ENCODE peak calls at places on chromosomes 3 and 15, in nine cellular contexts. N is spleen, A is IMR-90, E is heart left ventricle, U is sigmoid colon, O is body of pancreas, F is transverse colon, B is HepG2, W is suprapubic skin. Z is an unnamed sample.

GRCh38 chr15:38886315-38887163 is 321.9 kb upstream of the RASGRP1 start:
- DNase-seq in E (no peak), N (no peak), O (no peak), W (no peak), U (no peak), A (peak; percentile 93), F (no peak), B (no peak), Z (no peak)

GRCh38 chr15:84151205-84151931 is 84.2 kb upstream of the GOLGA6L4 start:
- DNase-seq in O (no peak), B (no peak), A (no peak), U (peak; percentile 42), F (no peak), W (no peak), N (no peak), E (no peak), Z (no peak)

GRCh38 chr15:69762373-69763148 is 309.9 kb downstream of the RPLP1 start:
- DNase-seq in W (no peak), A (no peak), B (peak; percentile 8), E (no peak), N (no peak), O (no peak), U (no peak), F (no peak), Z (no peak)

GRCh38 chr15:99454941-99455795 is 110.6 kb upstream of the MEF2A start:
- DNase-seq in E (peak; percentile 92), O (peak; percentile 66), N (no peak), W (peak; percentile 91), B (peak; percentile 49), U (peak; percentile 89), A (peak; percentile 98), F (peak; percentile 50), Z (peak; percentile 85)

GRCh38 chr15:29088666-29089065 is 181.0 kb downstream of the NSMCE3 start:
- DNase-seq in E (no peak), W (no peak), N (peak; percentile 54), U (peak; percentile 26), A (no peak), O (no peak), B (no peak), F (no peak), Z (no peak)

GRCh38 chr3:61353353-61353752 is 102.1 kb upstream of the FHIT start:
- DNase-seq in A (no peak), U (no peak), E (no peak), F (no peak), B (no peak), O (no peak), N (no peak), W (no peak), Z (no peak)

GRCh38 chr3:48518755-48519154 is 14.8 kb upstream of the SHISA5 start:
- DNase-seq in F (no peak), A (no peak), O (no peak), N (peak; percentile 35), U (no peak), B (no peak), E (no peak), W (no peak), Z (no peak)

GRCh38 chr15:33314115-33314514 is 3.3 kb downstream of the RYR3 start:
- DNase-seq in O (no peak), N (no peak), A (no peak), F (no peak), B (no peak), U (no peak), W (no peak), E (no peak), Z (no peak)

GRCh38 chr3:21705769-21706168 is 45.2 kb downstream of the ZNF385D start:
- DNase-seq in F (no peak), E (peak; percentile 54), U (no peak), W (peak; percentile 72), B (no peak), N (no peak), A (peak; percentile 69), O (peak; percentile 47), Z (peak; percentile 60)

GRCh38 chr15:98953000-98953776 is 54.4 kb downstream of the PGPEP1L start:
- DNase-seq in W (peak; percentile 46), O (no peak), F (no peak), U (no peak), A (peak; percentile 13), E (no peak), N (peak; percentile 46), B (no peak), Z (no peak)

GRCh38 chr3:55636300-55637195 is 149.4 kb upstream of the WNT5A start:
- DNase-seq in N (no peak), U (no peak), O (no peak), A (no peak), W (no peak), F (peak; percentile 31), B (no peak), E (no peak), Z (no peak)

GRCh38 chr3:171755015-171755589 is 55.2 kb downstream of the PLD1 start:
- DNase-seq in B (no peak), A (no peak), U (no peak), N (no peak), F (no peak), O (no peak), W (no peak), E (no peak), Z (no peak)

GRCh38 chr15:31758126-31758525 is 272.2 kb upstream of the CHRNA7 start:
- DNase-seq in W (no peak), U (no peak), B (no peak), F (peak; percentile 74), E (peak; percentile 47), A (peak; percentile 2), O (peak; percentile 85), N (no peak), Z (no peak)

GRCh38 chr3:171193693-171194092 is 167.2 kb upstream of the SLC2A2 start:
- DNase-seq in O (no peak), W (no peak), N (no peak), A (peak; percentile 22), F (no peak), E (no peak), U (no peak), B (no peak), Z (no peak)

GRCh38 chr3:114745322-114746240 is 401.5 kb downstream of the ZBTB20 start:
- DNase-seq in N (no peak), B (peak; percentile 91), E (no peak), F (no peak), U (no peak), A (peak; percentile 66), W (no peak), O (peak; percentile 14), Z (no peak)

GRCh38 chr15:51229907-51230328 is 108.5 kb downstream of the CYP19A1 start:
- DNase-seq in F (no peak), W (no peak), N (no peak), E (no peak), A (peak; percentile 27), O (no peak), B (peak; percentile 8), U (no peak), Z (no peak)

GRCh38 chr15:56832125-56832524 is 86.3 kb upstream of the TCF12 start:
- DNase-seq in O (peak; percentile 92), B (no peak), U (peak; percentile 93), W (no peak), F (peak; percentile 58), A (no peak), E (peak; percentile 56), N (no peak), Z (peak; percentile 92)

GRCh38 chr15:99963096-99963825 is 230.0 kb upstream of the LYSMD4 start:
- DNase-seq in E (peak; percentile 1), U (peak; percentile 40), W (peak; percentile 21), F (no peak), A (no peak), N (peak; percentile 14), O (no peak), B (no peak), Z (no peak)

GRCh38 chr15:82551646-82552247 is 11.5 kb upstream of the RPS17 start:
- DNase-seq in U (no peak), F (no peak), A (no peak), O (no peak), W (no peak), N (no peak), E (no peak), B (no peak), Z (no peak)

GRCh38 chr3:120420855-120421570 is 29.8 kb downstream of the FSTL1 start:
- DNase-seq in N (no peak), W (no peak), F (no peak), E (peak; percentile 36), U (peak; percentile 85), A (peak; percentile 75), O (no peak), B (no peak), Z (no peak)
- TF ChIP-seq CTCF in N (no peak), W (no peak), F (peak; percentile 32), E (peak; percentile 27), U (no peak), A (peak; percentile 32), O (no peak), B (no peak), Z (no peak)

DNA sequence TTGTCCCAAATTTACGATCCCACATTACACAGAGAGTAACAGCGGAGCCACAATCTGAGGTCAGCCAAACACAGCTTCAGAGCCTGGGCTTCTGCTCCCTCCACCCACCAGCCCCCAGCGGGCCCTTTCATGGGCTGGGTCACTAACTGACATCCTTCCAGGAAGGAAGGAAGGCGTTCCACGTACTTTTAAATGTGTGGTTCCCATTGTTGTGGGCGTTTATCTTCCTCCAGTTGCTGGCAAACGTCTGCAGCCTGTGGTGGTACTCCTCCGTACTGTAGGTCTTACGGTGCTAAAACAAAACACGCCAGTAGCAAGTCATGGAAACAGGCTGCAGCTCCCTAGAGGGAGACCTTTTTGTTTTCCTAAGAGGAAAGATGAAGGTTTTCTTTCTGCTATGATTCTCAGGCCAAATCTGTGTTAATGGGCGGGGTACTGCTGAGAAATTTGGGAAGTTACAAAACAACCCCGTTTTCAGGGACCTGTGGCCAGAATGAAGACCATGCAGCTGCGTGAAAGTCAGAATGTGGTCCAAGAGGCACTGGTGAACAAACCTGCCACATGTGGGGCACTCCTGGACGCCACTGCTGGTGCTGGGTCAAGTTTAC is 7.6 kb downstream of the CTSH start:
- DNase-seq in A (no peak), F (no peak), N (peak; percentile 71), U (no peak), B (no peak), O (no peak), E (peak; percentile 77), W (peak; percentile 75), Z (no peak)
- TF ChIP-seq POLR2A in A (no peak), F (no peak), N (no peak), U (no peak), B (no peak), O (no peak), E (no peak), W (no peak), Z (peak; percentile 8)

GRCh38 chr3:23662079-23662617 is 143.6 kb upstream of the UBE2E1 start:
- DNase-seq in E (no peak), B (no peak), U (no peak), W (no peak), A (peak; percentile 45), N (no peak), O (no peak), F (no peak), Z (no peak)
- H3K27ac ChIP-seq in E (no peak overlapping the region), B (no peak overlapping the region), U (no peak overlapping the region), W (no peak overlapping the region), A (no peak overlapping the region), N (no peak overlapping the region), O (no peak overlapping the region), F (no peak overlapping the region), Z (no peak overlapping the region)

DNA sequence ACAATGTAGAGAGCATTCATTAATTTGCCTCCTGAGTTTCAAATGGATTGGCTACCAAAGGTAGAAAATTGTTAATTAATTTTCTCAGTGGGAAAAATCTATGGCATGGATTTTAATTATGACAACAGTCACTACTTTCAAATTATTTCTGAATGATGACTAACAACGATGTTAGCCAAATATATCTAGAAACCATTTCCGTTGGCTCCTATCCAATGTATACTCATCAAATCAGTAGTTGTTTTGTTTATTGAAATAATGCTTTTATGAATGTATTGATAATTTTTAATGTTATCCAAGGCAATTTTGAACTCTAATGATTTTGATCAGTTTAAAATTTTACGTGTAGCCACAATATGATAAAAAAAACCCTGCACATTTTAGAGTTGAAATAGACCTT is 333.4 kb downstream of the NAALADL2 start:
- DNase-seq in W (no peak), F (no peak), N (no peak), B (no peak), E (no peak), U (no peak), O (no peak), A (peak; percentile 12), Z (no peak)
- TF ChIP-seq CTCF in W (no peak), F (no peak), N (no peak), B (no peak), E (no peak), U (no peak), O (no peak), A (no peak), Z (no peak)